ENCODE peak calls at places on chromosomes 11 and 22, in four cellular contexts. One of them, this sample, is unnamed.
A peak's percentile ranks its signal among the peaks of the same experiment; 100 is the strongest.

GRCh38 chr22:41479671-41480396 is 10.9 kb downstream of the ACO2 start:
- DNase-seq in brain microvascular endothelial cell: peak; percentile 50
- DNase-seq in activated CD4-positive, alpha-beta T cell treated with anti-CD3 and anti-CD28 coated beads, Interleukin-2, amount 10 ng/mL, durations not matched to agents 7 days and 5 days: no peak
- DNase-seq in MCF 10A: peak; percentile 12
- DNase-seq in this sample: peak; percentile 72

GRCh38 chr11:2460540-2461252 is 15.9 kb downstream of the KCNQ1 start:
- DNase-seq in MCF 10A: no peak
- DNase-seq in brain microvascular endothelial cell: no peak
- DNase-seq in activated CD4-positive, alpha-beta T cell treated with anti-CD3 and anti-CD28 coated beads, Interleukin-2, amount 10 ng/mL, durations not matched to agents 7 days and 5 days: no peak
- DNase-seq in this sample: no peak

GRCh38 chr22:42509548-42509947 is 10.0 kb downstream of the RRP7A start:
- DNase-seq in activated CD4-positive, alpha-beta T cell treated with anti-CD3 and anti-CD28 coated beads, Interleukin-2, amount 10 ng/mL, durations not matched to agents 7 days and 5 days: no peak
- DNase-seq in brain microvascular endothelial cell: no peak
- DNase-seq in MCF 10A: no peak
- DNase-seq in this sample: no peak

GRCh38 chr22:37295946-37296345 is 13.6 kb downstream of the CYTH4 start:
- DNase-seq in activated CD4-positive, alpha-beta T cell treated with anti-CD3 and anti-CD28 coated beads, Interleukin-2, amount 10 ng/mL, durations not matched to agents 7 days and 5 days: no peak
- DNase-seq in brain microvascular endothelial cell: no peak
- DNase-seq in MCF 10A: no peak
- DNase-seq in this sample: no peak

GRCh38 chr11:34437224-34437879 is 1.4 kb upstream of the CAT start:
- DNase-seq in brain microvascular endothelial cell: no peak
- DNase-seq in MCF 10A: no peak
- DNase-seq in activated CD4-positive, alpha-beta T cell treated with anti-CD3 and anti-CD28 coated beads, Interleukin-2, amount 10 ng/mL, durations not matched to agents 7 days and 5 days: no peak
- DNase-seq in this sample: no peak

GRCh38 chr11:65204143-65204542 is 22.4 kb downstream of the CAPN1 start:
- DNase-seq in MCF 10A: no peak
- DNase-seq in brain microvascular endothelial cell: no peak
- DNase-seq in activated CD4-positive, alpha-beta T cell treated with anti-CD3 and anti-CD28 coated beads, Interleukin-2, amount 10 ng/mL, durations not matched to agents 7 days and 5 days: no peak
- DNase-seq in this sample: no peak

GRCh38 chr11:1533342-1533725 is 38.7 kb downstream of the DUSP8 start:
- DNase-seq in MCF 10A: no peak
- DNase-seq in activated CD4-positive, alpha-beta T cell treated with anti-CD3 and anti-CD28 coated beads, Interleukin-2, amount 10 ng/mL, durations not matched to agents 7 days and 5 days: no peak
- DNase-seq in brain microvascular endothelial cell: no peak
- DNase-seq in this sample: no peak

GRCh38 chr11:65112551-65113360 is 1.1 kb downstream of the TM7SF2 start:
- DNase-seq in activated CD4-positive, alpha-beta T cell treated with anti-CD3 and anti-CD28 coated beads, Interleukin-2, amount 10 ng/mL, durations not matched to agents 7 days and 5 days: peak; percentile 79
- DNase-seq in MCF 10A: no peak
- DNase-seq in brain microvascular endothelial cell: no peak
- DNase-seq in this sample: peak; percentile 71

This sample was measured in hepatic stellate cell.